ENCODE peak calls at places on chromosome 9, in ten cellular contexts. P is NCI-H1694 treated with DMSO at 0.1 percent for 48 hours; O is foreskin melanocyte; Y is stimulated activated naive CD4-positive, alpha-beta T cell treated with Interleukin-2 at 50 U/mL for 16 hours; L is GM20000; V is lower lobe of right lung; U is occipital lobe; G is activated CD4-positive, alpha-beta T cell treated with anti-CD3 and anti-CD28 coated beads, Interleukin-2, amount 50 U/mL, for 1 hour; R is stimulated activated CD4-positive, alpha-beta T cell treated with anti-CD3 and anti-CD28 coated beads, TNF-alpha, amount 100 ng/mL, for 24 hours; J is mesenteric fat pad. N is an unnamed sample.

GRCh38 chr9:18190671-18191374 is 283.1 kb upstream of the ADAMTSL1 start:
- DNase-seq in R (no peak), L (no peak), V (no peak), O (no peak), G (no peak), J (no peak), P (no peak), U (no peak), Y (no peak), N (no peak)

GRCh38 chr9:89536618-89537017 is 38.7 kb upstream of the SEMA4D start:
- DNase-seq in O (no peak), Y (no peak), P (no peak), L (no peak), V (no peak), R (peak; percentile 30), J (no peak), G (no peak), U (no peak), N (no peak)

GRCh38 chr9:134434896-134435506 is 108.7 kb downstream of the RXRA start:
- DNase-seq in V (peak; percentile 93), U (peak; percentile 96), G (no peak), Y (no peak), P (peak; percentile 94), L (no peak), J (peak; percentile 94), R (no peak), O (peak; percentile 82), N (peak; percentile 81)

GRCh38 chr9:93479726-93480125 is 26.3 kb upstream of the FAM120AOS start:
- DNase-seq in Y (no peak), P (no peak), R (no peak), V (no peak), O (no peak), L (no peak), J (no peak), G (no peak), U (no peak), N (no peak)

GRCh38 chr9:70998962-70999361 is 122.5 kb downstream of the TRPM3 start:
- DNase-seq in U (no peak), J (no peak), Y (no peak), V (no peak), R (no peak), O (no peak), G (no peak), P (no peak), L (no peak), N (no peak)

GRCh38 chr9:93597871-93598646 is 21.7 kb downstream of the PHF2 start:
- DNase-seq in V (no peak), J (peak; percentile 77), U (no peak), O (no peak), R (no peak), P (no peak), G (no peak), Y (no peak), L (no peak), N (no peak)

GRCh38 chr9:135137398-135137832 is 49.9 kb downstream of the OLFM1 start:
- DNase-seq in P (peak; percentile 84), U (peak; percentile 73), O (no peak), V (no peak), G (no peak), Y (no peak), L (no peak), J (no peak), R (no peak), N (no peak)

GRCh38 chr9:122121931-122122330 is 28.8 kb upstream of the TTLL11 start:
- DNase-seq in R (no peak), L (no peak), O (no peak), V (no peak), U (no peak), J (no peak), P (no peak), Y (no peak), G (no peak), N (no peak)

GRCh38 chr9:16594787-16595186 is 275.7 kb downstream of the BNC2 start:
- DNase-seq in U (no peak), O (no peak), J (no peak), R (no peak), L (no peak), V (no peak), Y (no peak), P (no peak), G (no peak), N (no peak)

GRCh38 chr9:112836394-112836793 is 54.3 kb downstream of the SLC46A2 start:
- DNase-seq in R (no peak), V (no peak), J (no peak), G (no peak), U (no peak), Y (no peak), O (no peak), P (no peak), L (no peak), N (no peak)

GRCh38 chr9:77978086-77978781 is 53.4 kb downstream of the GNAQ start:
- DNase-seq in O (no peak), R (no peak), U (no peak), J (no peak), L (peak; percentile 10), G (no peak), P (no peak), V (no peak), Y (no peak), N (no peak)